ENCODE peak calls at places on chromosomes 2 and 18, in five cellular contexts. B, C, W, I and Q are unnamed samples.
A peak's percentile ranks its signal among the peaks of the same experiment; 100 is the strongest.

GRCh38 chr2:128622371-128622770 is 303.7 kb upstream of the HS6ST1 start:
- DNase-seq in W (no peak), B (no peak), I (peak; percentile 24), C (no peak), Q (peak; percentile 40)

GRCh38 chr2:39216495-39217191 is 27.1 kb downstream of the CDKL4 start:
- DNase-seq in C (no peak), B (no peak), I (peak; percentile 27), W (no peak), Q (no peak)

GRCh38 chr2:108220191-108220590 is 19.6 kb upstream of the SULT1C3 start:
- DNase-seq in B (no peak), C (no peak), I (no peak), W (no peak), Q (no peak)

GRCh38 chr2:229269146-229269545 is 1.9 kb downstream of the PID1 start:
- DNase-seq in I (no peak), B (peak; percentile 69), C (no peak), W (no peak), Q (no peak)

GRCh38 chr2:206095925-206096324 is 10.0 kb upstream of the INO80D start:
- DNase-seq in W (no peak), I (no peak), C (no peak), B (no peak), Q (no peak)

GRCh38 chr2:147641644-147642043 is 203.2 kb upstream of the ACVR2A start:
- DNase-seq in B (no peak), I (no peak), C (no peak), W (no peak), Q (no peak)

GRCh38 chr2:158392683-158393082 is 63.9 kb downstream of the CCDC148 start:
- DNase-seq in C (no peak), W (no peak), B (no peak), I (no peak), Q (no peak)

GRCh38 chr2:168655207-168655606 is 147.2 kb upstream of the NOSTRIN start:
- DNase-seq in I (no peak), B (no peak), W (no peak), C (no peak), Q (no peak)

GRCh38 chr18:73118121-73118816 is 250.5 kb upstream of the NETO1 start:
- DNase-seq in B (no peak), I (no peak), C (no peak), W (no peak), Q (no peak)

GRCh38 chr2:181781082-181781786 is 100.9 kb upstream of the NEUROD1 start:
- DNase-seq in C (peak; percentile 15), I (peak; percentile 65), B (no peak), W (peak; percentile 28), Q (no peak)

GRCh38 chr2:190637331-190637734 is 11.6 kb upstream of the NAB1 start:
- DNase-seq in B (no peak), W (peak; percentile 49), I (no peak), C (no peak), Q (no peak)

GRCh38 chr2:202140522-202141292 is 67.7 kb downstream of the KIAA2012 start:
- DNase-seq in I (no peak), B (no peak), W (no peak), C (no peak), Q (no peak)

GRCh38 chr2:85431787-85432186 is 13.3 kb downstream of the SH2D6 start:
- DNase-seq in I (no peak), W (no peak), B (no peak), C (no peak), Q (no peak)
- TF ChIP-seq EP300 in I (no peak), W (no peak), B (no peak), C (no peak), Q (no peak)

GRCh38 chr2:70959851-70960832 is 18.3 kb upstream of the ANKRD53 start:
- DNase-seq in W (no peak), C (no peak), B (no peak), I (no peak), Q (no peak)

GRCh38 chr2:70957838-70958237 is 20.6 kb upstream of the ANKRD53 start:
- DNase-seq in W (no peak), B (no peak), I (no peak), C (no peak), Q (no peak)

GRCh38 chr2:70960833-70961647 is 17.4 kb upstream of the ANKRD53 start:
- DNase-seq in W (no peak), C (no peak), I (no peak), B (no peak), Q (no peak)

GRCh38 chr2:70959271-70959761 is 19.1 kb upstream of the ANKRD53 start:
- DNase-seq in C (no peak), I (no peak), W (no peak), B (no peak), Q (no peak)

GRCh38 chr2:70958759-70959158 is 19.7 kb upstream of the ANKRD53 start:
- DNase-seq in I (no peak), W (no peak), C (no peak), B (no peak), Q (no peak)
- H3K27ac ChIP-seq in I (no peak overlapping the region), W (no peak overlapping the region), C (no peak overlapping the region), B (no peak overlapping the region), Q (no peak overlapping the region)

GRCh38 chr2:180720861-180721260 is 259.5 kb upstream of the UBE2E3 start:
- DNase-seq in C (no peak), W (no peak), I (no peak), B (no peak), Q (no peak)

GRCh38 chr2:180717588-180717987 is 262.8 kb upstream of the UBE2E3 start:
- DNase-seq in W (no peak), B (no peak), I (no peak), C (no peak), Q (no peak)

GRCh38 chr2:180723712-180724111 is 256.7 kb upstream of the UBE2E3 start:
- DNase-seq in C (no peak), I (no peak), B (no peak), W (no peak), Q (no peak)

DNA sequence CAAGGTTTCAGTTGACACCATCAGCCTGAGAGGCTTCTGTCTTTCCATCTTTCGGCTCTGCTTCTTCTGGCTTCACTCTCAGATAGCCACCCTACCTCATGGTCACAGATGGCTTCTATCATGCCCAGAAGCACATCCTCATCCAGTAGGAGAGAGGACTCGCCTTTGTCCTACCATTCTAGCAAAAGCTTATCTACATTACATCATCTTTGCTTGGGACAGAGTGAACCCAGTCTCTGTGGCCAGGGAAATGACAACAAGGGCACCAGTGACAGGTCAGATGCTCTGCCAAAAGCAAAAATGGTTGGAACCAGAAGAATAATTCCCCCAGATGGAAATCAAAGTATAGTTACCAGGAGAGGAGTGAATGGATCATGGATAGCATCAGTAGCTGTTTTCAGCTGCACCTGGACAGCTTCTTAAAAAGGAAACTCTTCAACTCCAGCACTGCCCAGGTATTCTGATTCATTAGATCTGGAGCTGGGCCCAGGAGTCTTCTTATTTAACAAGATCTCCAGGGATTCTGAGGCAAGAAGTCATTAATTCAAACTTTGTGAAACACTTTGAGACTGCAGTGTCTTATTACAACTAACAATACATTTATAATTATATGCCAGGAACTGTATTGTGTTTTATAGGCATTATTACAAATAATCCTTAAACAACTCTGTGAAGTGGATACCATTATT is 257.7 kb upstream of the UBE2E3 start:
- DNase-seq in I (no peak), C (no peak), B (no peak), W (no peak), Q (peak; percentile 10)
- TF ChIP-seq EP300 in I (no peak), C (no peak), B (no peak), W (no peak), Q (no peak)

DNA sequence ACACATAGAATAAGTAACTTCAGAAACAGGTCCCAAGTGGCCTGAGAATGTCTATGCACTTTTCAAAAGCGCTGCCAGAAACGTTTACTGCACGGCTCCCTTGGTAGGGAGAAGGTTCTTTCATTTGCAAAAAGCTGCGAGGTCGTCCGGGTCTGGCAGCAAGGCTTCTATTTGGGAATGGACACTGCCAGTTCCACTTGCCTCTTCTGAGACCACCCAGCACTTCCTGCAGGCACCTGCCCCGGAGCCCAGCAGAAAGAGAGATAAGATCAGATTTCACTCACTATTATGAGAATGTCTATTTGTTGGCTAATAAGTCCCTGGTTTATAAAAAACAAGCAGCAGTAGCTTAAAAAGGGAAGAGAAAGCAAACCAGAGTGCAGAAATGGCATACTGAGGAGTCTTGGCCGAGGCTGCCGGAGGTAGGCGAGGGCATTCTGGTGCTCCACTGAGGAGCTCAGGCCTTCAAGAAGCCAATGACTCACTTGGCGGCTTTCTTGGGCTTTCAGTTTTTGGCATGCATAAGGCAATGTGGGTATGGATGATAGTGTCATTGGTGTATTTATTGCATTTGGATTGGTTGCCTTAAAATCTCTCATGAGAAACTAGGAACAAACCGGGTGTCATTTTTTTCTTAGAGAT is 119.4 kb upstream of the ARL5A start:
- DNase-seq in I (no peak), B (no peak), C (no peak), W (no peak), Q (no peak)
- H3K27ac ChIP-seq in I (no peak overlapping the region), B (no peak overlapping the region), C (no peak overlapping the region), W (no peak overlapping the region), Q (peak overlapping the region; percentile 25)

GRCh38 chr2:15279181-15279876 is 281.8 kb downstream of the NBAS start:
- DNase-seq in W (no peak), C (no peak), I (no peak), B (no peak), Q (no peak)
- TF ChIP-seq EP300 in W (no peak), C (no peak), I (no peak), B (no peak), Q (no peak)

GRCh38 chr2:68832161-68832869 is 38.9 kb downstream of the BMP10 start:
- DNase-seq in I (peak; percentile 56), B (peak; percentile 81), C (peak; percentile 66), W (peak; percentile 22), Q (no peak)
- H3K27ac ChIP-seq in I (peak overlapping the region; percentile 81), B (peak overlapping the region; percentile 79), C (peak overlapping the region; percentile 78), W (peak overlapping the region; percentile 13), Q (peak overlapping the region; percentile 79)

DNA sequence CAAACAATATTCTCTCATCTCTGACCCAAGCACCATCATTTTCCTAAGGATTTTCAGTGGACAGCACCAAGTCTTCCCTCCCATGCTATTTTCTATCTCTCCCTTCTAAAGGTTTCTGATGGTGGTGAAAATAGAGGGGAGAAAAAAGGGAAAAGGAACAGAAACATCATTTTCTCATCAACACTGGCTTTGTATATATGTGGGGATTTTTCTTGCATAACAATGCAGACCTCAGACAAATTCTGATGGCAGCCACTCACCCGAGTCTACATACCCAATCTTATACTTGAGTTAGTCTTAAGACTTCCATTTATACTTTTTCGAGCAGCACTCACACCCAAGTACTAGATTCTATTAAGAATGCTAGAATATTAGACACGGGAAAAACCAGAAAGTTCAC is 95.8 kb downstream of the TMEM163 start:
- DNase-seq in B (no peak), W (no peak), I (no peak), C (no peak), Q (no peak)
- TF ChIP-seq EP300 in B (no peak), W (no peak), I (no peak), C (no peak), Q (no peak)

GRCh38 chr2:110688594-110689091 is 10.8 kb upstream of the BUB1 start:
- DNase-seq in W (no peak), C (no peak), B (no peak), I (no peak), Q (no peak)
- H3K27ac ChIP-seq in W (no peak overlapping the region), C (no peak overlapping the region), B (no peak overlapping the region), I (no peak overlapping the region), Q (no peak overlapping the region)